ENCODE peak calls at places on chromosome 22, in six cellular contexts. F is GM12864; R is ELR; H is stimulated activated naive B cell treated with anti-CD40 and anti-IgM and Interleukin-4, amounts not matched to agents 10 μg/mL and 1 μg/mL and 100 μg/mL, for 72 hours; W is pancreas; K is CD4-positive, CD25-positive, alpha-beta regulatory T cell. C is an unnamed sample.

GRCh38 chr22:47173535-47174021 is 411.1 kb downstream of the TBC1D22A start:
- DNase-seq in F (no peak), R (no peak), H (no peak), W (no peak), K (no peak), C (no peak)

GRCh38 chr22:37483050-37483449 is 3.1 kb downstream of the MFNG start:
- DNase-seq in F (no peak), R (no peak), H (no peak), W (no peak), K (no peak), C (no peak)

GRCh38 chr22:45185718-45186511 is 22.2 kb downstream of the NUP50 start:
- DNase-seq in F (no peak), R (peak), H (no peak), W (no peak), K (no peak), C (no peak)

GRCh38 chr22:49425356-49425755 is 402.3 kb downstream of the BRD1 start:
- DNase-seq in F (no peak), R (no peak), H (no peak), W (no peak), K (no peak), C (no peak)

GRCh38 chr22:43110444-43110926 is at the start of gene BIK:
- DNase-seq in F (no peak), R (peak), H (no peak), W (peak), K (peak), C (no peak)

GRCh38 chr22:24153353-24153752 is 27.9 kb upstream of the SUSD2 start:
- DNase-seq in F (no peak), R (peak), H (no peak), W (no peak), K (peak), C (no peak)

GRCh38 chr22:40001800-40002577 is 7.2 kb downstream of the FAM83F start:
- DNase-seq in F (no peak), R (no peak), H (no peak), W (no peak), K (no peak), C (no peak)

GRCh38 chr22:50696251-50696798 is 23.7 kb downstream of the SHANK3 start:
- DNase-seq in F (no peak), R (no peak), H (no peak), W (no peak), K (no peak), C (no peak)

GRCh38 chr22:29073618-29074275 is 912 bp downstream of the KREMEN1 start:
- DNase-seq in F (no peak), R (peak), H (no peak), W (peak), K (no peak), C (no peak)

GRCh38 chr22:37126882-37127281 is 17.4 kb upstream of the TMPRSS6 start:
- DNase-seq in F (no peak), R (no peak), H (no peak), W (no peak), K (no peak), C (no peak)

GRCh38 chr22:45413368-45414211 is at the start of the genes RIBC2 and SMC1B:
- DNase-seq in F (peak), R (peak), H (peak), W (peak), K (peak), C (peak)

GRCh38 chr22:50530280-50530856 is 556 bp upstream of the TYMP start:
- DNase-seq in F (no peak), R (peak), H (peak), W (peak), K (peak), C (no peak)

GRCh38 chr22:24894220-24894975 is 52.1 kb downstream of the LHFPL7 start:
- DNase-seq in F (no peak), R (peak), H (no peak), W (peak), K (no peak), C (no peak)

GRCh38 chr22:40324468-40325305 is 21.6 kb upstream of the ADSL start:
- DNase-seq in F (no peak), R (no peak), H (no peak), W (no peak), K (peak), C (no peak)

GRCh38 chr22:27150530-27150909 is 493.1 kb downstream of the MIAT start:
- DNase-seq in F (no peak), R (no peak), H (no peak), W (no peak), K (no peak), C (no peak)

GRCh38 chr22:40768187-40768586 is 51.0 kb downstream of the SLC25A17 start:
- DNase-seq in F (no peak), R (no peak), H (no peak), W (no peak), K (no peak), C (no peak)

GRCh38 chr22:49297871-49298721 is 529.6 kb downstream of the BRD1 start:
- DNase-seq in F (no peak), R (no peak), H (no peak), W (no peak), K (no peak), C (no peak)

GRCh38 chr22:45320326-45320976 is 10.7 kb downstream of the FAM118A start:
- DNase-seq in F (no peak), R (no peak), H (no peak), W (no peak), K (no peak), C (no peak)

GRCh38 chr22:38869663-38870062 is 2.4 kb downstream of the CBX6 start:
- DNase-seq in F (no peak), R (no peak), H (no peak), W (no peak), K (no peak), C (no peak)

GRCh38 chr22:44012172-44012571 is 11.9 kb upstream of the PARVB start:
- DNase-seq in F (no peak), R (no peak), H (no peak), W (no peak), K (no peak), C (no peak)

GRCh38 chr22:21443735-21444421 is 23.3 kb upstream of the TMEM191C start:
- DNase-seq in F (no peak), R (no peak), H (no peak), W (peak), K (no peak), C (no peak)

GRCh38 chr22:39471421-39472141 is 14.8 kb downstream of the MGAT3 start:
- DNase-seq in F (no peak), R (peak), H (peak), W (no peak), K (no peak), C (peak)

GRCh38 chr22:22245935-22246525 is 1.4 kb downstream of the VPREB1 start:
- DNase-seq in F (no peak), R (no peak), H (no peak), W (no peak), K (no peak), C (no peak)

GRCh38 chr22:35205141-35205775 is 52.0 kb upstream of the HMGXB4 start:
- DNase-seq in F (no peak), R (no peak), H (no peak), W (no peak), K (no peak), C (no peak)

GRCh38 chr22:44143596-44143995 is 37.1 kb upstream of the PARVG start:
- DNase-seq in F (no peak), R (no peak), H (no peak), W (no peak), K (no peak), C (no peak)

GRCh38 chr22:39954584-39955055 is 5.6 kb upstream of the TMA7B start:
- DNase-seq in F (no peak), R (peak), H (no peak), W (no peak), K (no peak), C (no peak)